ENCODE peak calls at places on chromosomes 1 and 21, in ten cellular contexts. F is GM12865, P is fibroblast of the aortic adventitia, Z is OCI-LY7, O is upper lobe of right lung, N is endodermal cell, A is spleen, W is HCT116, G is lower lobe of right lung, M is sigmoid colon. X is an unnamed sample.

GRCh38 chr1:160711528-160712311 is at the start of gene CD48:
- DNase-seq in F (peak), P (no peak), Z (peak), O (no peak), N (no peak), A (no peak), W (no peak), G (no peak), M (no peak), X (peak)

GRCh38 chr1:29439615-29440014 is 203.3 kb downstream of the PTPRU start:
- DNase-seq in F (no peak), P (no peak), Z (no peak), O (no peak), N (peak), A (no peak), W (no peak), G (no peak), M (no peak), X (no peak)

GRCh38 chr1:184407816-184408510 is 21.1 kb downstream of the C1orf21 start:
- DNase-seq in F (peak), P (no peak), Z (no peak), O (no peak), N (no peak), A (no peak), W (no peak), G (no peak), M (no peak), X (no peak)

GRCh38 chr21:15754640-15755039 is 24.9 kb downstream of the USP25 start:
- DNase-seq in F (no peak), P (peak), Z (no peak), O (no peak), N (no peak), A (no peak), W (no peak), G (no peak), M (no peak), X (no peak)

GRCh38 chr1:224689354-224689753 is 73.2 kb downstream of the CNIH3 start:
- DNase-seq in F (no peak), P (peak), Z (no peak), O (no peak), N (no peak), A (no peak), W (no peak), G (no peak), M (no peak), X (no peak)

GRCh38 chr1:15843826-15844572 is 3.5 kb upstream of the SPEN start:
- DNase-seq in F (peak), P (no peak), Z (peak), O (no peak), N (no peak), A (no peak), W (no peak), G (no peak), M (no peak), X (no peak)

GRCh38 chr1:46340404-46341221 is at the start of gene NSUN4:
- DNase-seq in F (peak), P (peak), Z (peak), O (peak), N (peak), A (peak), W (peak), G (peak), M (peak), X (peak)

GRCh38 chr1:99445486-99445885 is 181.2 kb downstream of the PLPPR4 start:
- DNase-seq in F (no peak), P (peak), Z (no peak), O (no peak), N (no peak), A (no peak), W (no peak), G (no peak), M (no peak), X (no peak)

GRCh38 chr1:222310830-222311229 is 237.1 kb downstream of the HHIPL2 start:
- DNase-seq in F (peak), P (no peak), Z (no peak), O (no peak), N (no peak), A (peak), W (no peak), G (no peak), M (no peak), X (no peak)

GRCh38 chr1:59561782-59562181 is 253.0 kb upstream of the HOOK1 start:
- DNase-seq in F (no peak), P (no peak), Z (no peak), O (no peak), N (no peak), A (no peak), W (no peak), G (no peak), M (no peak), X (no peak)

GRCh38 chr1:151282883-151283725 is 1.0 kb downstream of the ZNF687 start:
- DNase-seq in F (peak), P (no peak), Z (peak), O (peak), N (peak), A (peak), W (no peak), G (peak), M (peak), X (peak)

GRCh38 chr1:186518822-186519381 is 58.0 kb upstream of the PDC start:
- DNase-seq in F (peak), P (no peak), Z (no peak), O (no peak), N (no peak), A (no peak), W (no peak), G (no peak), M (no peak), X (no peak)

GRCh38 chr1:240091614-240092300 is at the start of gene FMN2:
- DNase-seq in F (no peak), P (peak), Z (no peak), O (no peak), N (peak), A (no peak), W (no peak), G (no peak), M (peak), X (peak)

GRCh38 chr1:17739050-17739449 is 16.1 kb upstream of the ACTL8 start:
- DNase-seq in F (no peak), P (no peak), Z (no peak), O (no peak), N (peak), A (no peak), W (no peak), G (no peak), M (no peak), X (no peak)

GRCh38 chr1:35345439-35345981 is 77.0 kb downstream of the ZMYM4 start:
- DNase-seq in F (no peak), P (no peak), Z (no peak), O (peak), N (peak), A (no peak), W (no peak), G (peak), M (no peak), X (no peak)
- TF ChIP-seq CTCF in F (no peak), P (no peak), Z (peak), O (peak), N (peak), A (no peak), W (no peak), G (peak), M (no peak), X (no peak)

GRCh38 chr1:13714851-13715250 is 14.9 kb downstream of the PRDM2 start:
- DNase-seq in F (no peak), P (no peak), Z (no peak), O (no peak), N (no peak), A (no peak), W (no peak), G (no peak), M (no peak), X (no peak)
- TF ChIP-seq CTCF in F (no peak), P (peak), Z (peak), O (no peak), N (peak), A (no peak), W (no peak), G (no peak), M (no peak), X (no peak)

DNA sequence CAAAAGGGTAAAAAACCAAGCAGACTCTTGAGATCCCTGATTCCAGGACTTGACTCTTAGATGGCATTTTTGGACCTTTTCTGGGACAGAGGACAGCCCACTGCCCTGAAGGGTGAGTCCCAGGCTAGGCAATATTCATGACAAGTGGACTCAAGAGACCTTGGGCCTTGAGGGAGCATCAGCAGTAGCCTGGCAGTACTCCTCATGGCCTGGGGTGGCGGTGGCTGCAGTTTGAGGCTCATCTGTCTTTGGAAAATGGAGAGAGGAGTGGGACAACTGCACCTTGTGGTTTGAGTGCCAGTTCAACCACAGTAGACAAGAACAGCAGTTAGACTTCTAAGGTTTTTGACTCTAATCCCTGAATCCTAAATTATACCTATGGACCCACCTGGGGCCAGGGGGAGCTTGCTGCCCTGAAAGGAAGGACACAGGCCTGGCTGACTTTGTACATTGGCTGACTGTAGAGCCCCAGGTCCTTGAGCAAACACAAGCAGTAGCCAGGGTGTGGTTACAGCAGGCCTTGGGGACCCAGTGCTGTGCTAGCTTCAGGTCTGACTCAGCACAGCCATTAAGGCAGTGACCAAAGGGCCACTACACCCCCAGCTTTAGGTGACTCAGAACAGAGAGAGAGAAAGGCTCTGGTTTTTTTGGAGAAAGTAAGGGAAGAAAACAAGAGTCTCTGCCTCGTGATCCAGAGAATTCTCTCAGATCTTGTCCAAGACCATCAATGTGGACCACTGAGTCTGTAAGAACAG is 1023.2 kb downstream of the KCNT2 start:
- DNase-seq in F (no peak), P (no peak), Z (no peak), O (no peak), N (peak), A (peak), W (peak), G (no peak), M (no peak), X (no peak)
- TF ChIP-seq CTCF in F (no peak), P (no peak), Z (no peak), O (no peak), N (peak), A (no peak), W (no peak), G (no peak), M (no peak), X (no peak)

DNA sequence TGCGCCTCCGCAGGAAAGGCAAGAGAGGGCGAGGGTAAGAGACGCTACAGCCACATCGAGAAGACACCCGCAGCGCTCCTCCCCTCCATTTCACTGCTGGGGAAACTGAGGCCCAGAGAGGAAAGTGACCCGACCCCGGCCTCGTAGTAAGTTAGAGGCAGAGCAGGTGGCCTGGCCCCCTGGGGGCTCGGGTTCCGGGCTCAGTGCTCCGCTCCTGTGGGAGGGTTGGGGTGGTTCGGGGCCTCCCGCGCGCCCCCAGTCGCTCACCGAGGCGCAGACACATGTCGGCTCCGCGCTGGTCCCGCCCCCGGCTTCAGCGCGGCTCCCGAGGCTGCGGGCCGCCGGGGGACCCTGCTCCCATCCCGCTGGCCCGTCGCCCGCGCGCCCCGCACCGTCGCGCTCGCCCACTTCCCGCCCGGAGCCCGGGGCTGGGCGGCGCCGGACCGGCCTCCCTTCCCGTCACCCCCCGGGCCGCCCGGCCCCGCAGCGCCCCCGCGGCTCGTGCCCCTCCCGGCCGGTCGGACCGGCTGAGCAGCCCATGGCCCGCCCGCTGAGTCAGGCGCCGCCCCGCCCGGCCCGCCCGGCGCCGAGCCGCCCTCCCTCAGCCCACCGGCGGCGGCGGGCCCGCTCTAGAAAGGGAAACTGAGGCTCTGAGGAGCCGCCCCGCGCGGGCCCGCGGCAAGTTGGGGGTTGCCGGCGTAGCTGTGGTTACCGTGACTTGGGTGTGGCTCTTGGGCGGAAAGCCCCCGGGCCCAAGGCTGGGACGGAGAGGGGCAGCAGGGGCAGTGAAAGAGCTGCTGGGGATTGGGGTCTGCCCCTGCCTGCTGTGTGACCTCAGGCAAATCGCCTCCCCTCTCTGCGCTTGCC is at the start of gene TMEM54:
- DNase-seq in F (no peak), P (no peak), Z (peak), O (peak), N (peak), A (peak), W (no peak), G (peak), M (peak), X (peak)
- TF ChIP-seq CTCF in F (no peak), P (no peak), Z (no peak), O (no peak), N (no peak), A (no peak), W (no peak), G (no peak), M (no peak), X (peak)

GRCh38 chr1:63148825-63149645 is 173.3 kb upstream of the FOXD3 start:
- DNase-seq in F (peak), P (peak), Z (peak), O (no peak), N (peak), A (no peak), W (peak), G (no peak), M (no peak), X (peak)
- TF ChIP-seq CTCF in F (peak), P (peak), Z (peak), O (peak), N (peak), A (no peak), W (peak), G (peak), M (no peak), X (peak)

DNA sequence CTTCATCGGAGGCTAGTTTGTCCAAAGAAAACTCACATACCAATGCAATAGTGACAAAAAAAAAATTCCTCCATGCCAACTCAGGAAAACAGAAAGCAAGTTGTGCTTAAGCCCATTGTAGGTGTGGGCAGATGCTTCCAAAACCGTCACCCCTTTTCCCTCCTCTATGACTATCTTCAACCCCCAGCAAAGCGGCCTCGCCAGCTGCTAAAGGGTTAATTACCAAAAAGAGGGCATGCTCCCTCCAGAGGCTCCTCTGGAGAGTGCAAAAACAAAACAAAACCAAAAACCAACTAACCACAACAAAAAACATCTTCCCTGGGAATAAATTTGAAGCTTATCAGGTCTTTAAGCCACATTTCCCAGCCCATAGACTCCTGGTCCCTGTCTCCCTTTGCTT is 1.2 kb downstream of the LMOD1 start:
- DNase-seq in F (no peak), P (no peak), Z (no peak), O (no peak), N (peak), A (no peak), W (no peak), G (no peak), M (no peak), X (no peak)
- TF ChIP-seq CTCF in F (no peak), P (peak), Z (peak), O (peak), N (peak), A (no peak), W (peak), G (peak), M (peak), X (no peak)

X was measured in GM13976.